ENCODE peak calls at places on chromosome 2, in nine cellular contexts. Z, T, P, C, J, I, E, F and X are unnamed samples.

GRCh38 chr2:92326-92725 is 46.0 kb upstream of the FAM110C start:
- DNase-seq in I (no peak), J (no peak), F (no peak), E (no peak), C (no peak), Z (no peak), P (no peak), T (no peak), X (no peak)

GRCh38 chr2:127498386-127498785 is 27.9 kb downstream of the IWS1 start:
- DNase-seq in P (no peak), I (no peak), E (no peak), T (no peak), F (no peak), J (no peak), C (no peak), Z (no peak), X (no peak)

GRCh38 chr2:96760986-96761832 is 507 bp downstream of the CNNM4 start:
- DNase-seq in C (no peak), P (no peak), Z (no peak), T (peak), I (no peak), J (no peak), E (no peak), F (peak), X (peak)

GRCh38 chr2:74010087-74010541 is 25.4 kb downstream of the TET3 start:
- DNase-seq in T (no peak), J (no peak), Z (no peak), E (no peak), F (peak), C (no peak), I (no peak), P (no peak), X (no peak)

GRCh38 chr2:61670591-61671503 is 132.7 kb upstream of the XPO1 start:
- DNase-seq in E (no peak), J (peak), Z (no peak), T (no peak), I (no peak), F (peak), P (peak), C (no peak), X (peak)

GRCh38 chr2:6780765-6781274 is 84.9 kb downstream of the CMPK2 start:
- DNase-seq in T (no peak), F (no peak), E (no peak), I (no peak), C (no peak), P (no peak), Z (no peak), J (no peak), X (peak)

GRCh38 chr2:232815569-232815968 is 39.2 kb upstream of the KCNJ13 start:
- DNase-seq in J (no peak), Z (no peak), C (no peak), I (no peak), F (no peak), E (no peak), P (no peak), T (no peak), X (no peak)

GRCh38 chr2:150732491-150732890 is 245.0 kb upstream of the RND3 start:
- DNase-seq in E (no peak), F (no peak), T (no peak), J (no peak), P (no peak), I (no peak), Z (no peak), C (no peak), X (no peak)

GRCh38 chr2:3456125-3456524 is 63.2 kb downstream of the ADI1 start:
- DNase-seq in T (no peak), I (no peak), C (no peak), J (no peak), F (no peak), Z (no peak), P (no peak), E (no peak), X (no peak)

GRCh38 chr2:235325126-235325525 is 168.7 kb upstream of the AGAP1 start:
- DNase-seq in C (no peak), F (no peak), Z (no peak), I (no peak), T (no peak), J (no peak), P (no peak), E (no peak), X (no peak)

GRCh38 chr2:27223416-27223815 is 6.2 kb downstream of the CAD start:
- DNase-seq in P (no peak), J (no peak), C (no peak), Z (no peak), E (no peak), I (no peak), T (no peak), F (no peak), X (no peak)

GRCh38 chr2:239313776-239314175 is 87.0 kb downstream of the HDAC4 start:
- DNase-seq in F (no peak), C (no peak), Z (no peak), I (peak), E (no peak), T (no peak), P (no peak), J (no peak), X (no peak)

GRCh38 chr2:156242874-156243273 is 89.6 kb downstream of the NR4A2 start:
- DNase-seq in P (no peak), F (no peak), C (no peak), T (no peak), J (no peak), I (no peak), Z (no peak), E (no peak), X (no peak)

GRCh38 chr2:216478151-216478550 is 20.5 kb upstream of the RPL37A start:
- DNase-seq in P (no peak), J (no peak), C (no peak), E (no peak), I (no peak), T (no peak), F (no peak), Z (no peak), X (no peak)

GRCh38 chr2:199704358-199705238 is 146.4 kb downstream of the FTCDNL1 start:
- DNase-seq in Z (peak), E (peak), T (no peak), J (no peak), I (no peak), F (peak), C (peak), P (peak), X (no peak)